ENCODE peak calls at places on chromosomes 2 and 18, in five cellular contexts. One of them, this sample, is unnamed.

GRCh38 chr2:14773696-14774095 is 141.2 kb downstream of the LRATD1 start:
- DNase-seq in IMR-90: peak; percentile 48
- DNase-seq in astrocyte: peak; percentile 65
- DNase-seq in fibroblast of lung: no peak
- DNase-seq in adrenal gland: no peak
- DNase-seq in this sample: no peak

GRCh38 chr2:24021122-24021998 is 11.5 kb downstream of the MFSD2B start:
- DNase-seq in IMR-90: no peak
- DNase-seq in astrocyte: no peak
- DNase-seq in fibroblast of lung: no peak
- DNase-seq in adrenal gland: no peak
- DNase-seq in this sample: no peak

GRCh38 chr2:172102159-172102857 is 392 bp downstream of the DLX2 start:
- DNase-seq in IMR-90: peak; percentile 61
- DNase-seq in astrocyte: no peak
- DNase-seq in fibroblast of lung: no peak
- DNase-seq in adrenal gland: no peak
- DNase-seq in this sample: no peak

GRCh38 chr2:240363718-240364581 is 71.5 kb upstream of the GPC1 start:
- DNase-seq in IMR-90: no peak
- DNase-seq in astrocyte: no peak
- DNase-seq in fibroblast of lung: no peak
- DNase-seq in adrenal gland: no peak
- DNase-seq in this sample: no peak

GRCh38 chr2:162073776-162074578 is at the start of gene DPP4:
- DNase-seq in IMR-90: peak; percentile 22
- DNase-seq in astrocyte: no peak
- DNase-seq in fibroblast of lung: no peak
- DNase-seq in adrenal gland: peak; percentile 38
- DNase-seq in this sample: no peak

GRCh38 chr2:199019898-199020507 is 437.7 kb downstream of the SATB2 start:
- DNase-seq in IMR-90: peak; percentile 59
- DNase-seq in astrocyte: peak; percentile 47
- DNase-seq in fibroblast of lung: peak; percentile 72
- DNase-seq in adrenal gland: no peak
- DNase-seq in this sample: peak; percentile 13

GRCh38 chr2:202768284-202768683 is 103.3 kb downstream of the ICA1L start:
- DNase-seq in IMR-90: no peak
- DNase-seq in astrocyte: no peak
- DNase-seq in fibroblast of lung: no peak
- DNase-seq in adrenal gland: no peak
- DNase-seq in this sample: no peak

GRCh38 chr2:44772131-44772530 is 169.4 kb upstream of the SIX3 start:
- DNase-seq in IMR-90: no peak
- DNase-seq in astrocyte: no peak
- DNase-seq in fibroblast of lung: no peak
- DNase-seq in adrenal gland: no peak
- DNase-seq in this sample: no peak

GRCh38 chr2:64362562-64363026 is 91.4 kb upstream of the LGALSL start:
- DNase-seq in IMR-90: no peak
- DNase-seq in astrocyte: no peak
- DNase-seq in fibroblast of lung: no peak
- DNase-seq in adrenal gland: no peak
- DNase-seq in this sample: no peak

GRCh38 chr18:60232541-60232940 is 140.0 kb downstream of the MC4R start:
- DNase-seq in IMR-90: peak; percentile 73
- DNase-seq in astrocyte: peak; percentile 82
- DNase-seq in fibroblast of lung: peak; percentile 11
- DNase-seq in adrenal gland: no peak
- DNase-seq in this sample: no peak

GRCh38 chr2:223644116-223644515 is 42.0 kb upstream of the SCG2 start:
- DNase-seq in IMR-90: no peak
- DNase-seq in astrocyte: no peak
- DNase-seq in fibroblast of lung: no peak
- DNase-seq in adrenal gland: no peak
- DNase-seq in this sample: no peak

GRCh38 chr2:1601064-1601405 is 143.3 kb downstream of the PXDN start:
- DNase-seq in IMR-90: no peak
- DNase-seq in astrocyte: no peak
- DNase-seq in fibroblast of lung: no peak
- DNase-seq in adrenal gland: no peak
- DNase-seq in this sample: no peak

GRCh38 chr18:30814446-30814845 is 228.1 kb downstream of the DSC3 start:
- DNase-seq in IMR-90: no peak
- DNase-seq in astrocyte: no peak
- DNase-seq in fibroblast of lung: no peak
- DNase-seq in adrenal gland: no peak
- DNase-seq in this sample: no peak

GRCh38 chr2:88658890-88659881 is 31.9 kb upstream of the EIF2AK3 start:
- DNase-seq in IMR-90: peak; percentile 71
- DNase-seq in astrocyte: peak; percentile 61
- DNase-seq in fibroblast of lung: peak; percentile 85
- DNase-seq in adrenal gland: no peak
- DNase-seq in this sample: peak; percentile 73

GRCh38 chr2:65549262-65550036 is 117.0 kb upstream of the SPRED2 start:
- DNase-seq in IMR-90: no peak
- DNase-seq in astrocyte: no peak
- DNase-seq in fibroblast of lung: no peak
- DNase-seq in adrenal gland: no peak
- DNase-seq in this sample: no peak

GRCh38 chr18:36153203-36153602 is 23.5 kb downstream of the ELP2 start:
- DNase-seq in IMR-90: peak; percentile 97
- DNase-seq in astrocyte: peak; percentile 99
- DNase-seq in fibroblast of lung: peak; percentile 80
- DNase-seq in adrenal gland: no peak
- DNase-seq in this sample: peak; percentile 85

GRCh38 chr18:63788447-63789096 is 13.4 kb downstream of the SERPINB7 start:
- DNase-seq in IMR-90: peak; percentile 96
- DNase-seq in astrocyte: peak; percentile 91
- DNase-seq in fibroblast of lung: peak; percentile 79
- DNase-seq in adrenal gland: no peak
- DNase-seq in this sample: peak; percentile 62

GRCh38 chr2:164932377-164932776 is 22.9 kb downstream of the SLC38A11 start:
- DNase-seq in IMR-90: no peak
- DNase-seq in astrocyte: no peak
- DNase-seq in fibroblast of lung: no peak
- DNase-seq in adrenal gland: no peak
- DNase-seq in this sample: no peak

GRCh38 chr18:3661121-3661520 is 211.1 kb downstream of the TGIF1 start:
- DNase-seq in IMR-90: no peak
- DNase-seq in astrocyte: no peak
- DNase-seq in fibroblast of lung: no peak
- DNase-seq in adrenal gland: no peak
- DNase-seq in this sample: no peak

GRCh38 chr2:208099682-208100081 is 24.6 kb downstream of the CRYGD start:
- DNase-seq in IMR-90: no peak
- DNase-seq in astrocyte: no peak
- DNase-seq in fibroblast of lung: no peak
- DNase-seq in adrenal gland: no peak
- DNase-seq in this sample: no peak

GRCh38 chr18:69819460-69819859 is 128.2 kb downstream of the CD226 start:
- DNase-seq in IMR-90: no peak
- DNase-seq in astrocyte: no peak
- DNase-seq in fibroblast of lung: no peak
- DNase-seq in adrenal gland: no peak
- DNase-seq in this sample: no peak

DNA sequence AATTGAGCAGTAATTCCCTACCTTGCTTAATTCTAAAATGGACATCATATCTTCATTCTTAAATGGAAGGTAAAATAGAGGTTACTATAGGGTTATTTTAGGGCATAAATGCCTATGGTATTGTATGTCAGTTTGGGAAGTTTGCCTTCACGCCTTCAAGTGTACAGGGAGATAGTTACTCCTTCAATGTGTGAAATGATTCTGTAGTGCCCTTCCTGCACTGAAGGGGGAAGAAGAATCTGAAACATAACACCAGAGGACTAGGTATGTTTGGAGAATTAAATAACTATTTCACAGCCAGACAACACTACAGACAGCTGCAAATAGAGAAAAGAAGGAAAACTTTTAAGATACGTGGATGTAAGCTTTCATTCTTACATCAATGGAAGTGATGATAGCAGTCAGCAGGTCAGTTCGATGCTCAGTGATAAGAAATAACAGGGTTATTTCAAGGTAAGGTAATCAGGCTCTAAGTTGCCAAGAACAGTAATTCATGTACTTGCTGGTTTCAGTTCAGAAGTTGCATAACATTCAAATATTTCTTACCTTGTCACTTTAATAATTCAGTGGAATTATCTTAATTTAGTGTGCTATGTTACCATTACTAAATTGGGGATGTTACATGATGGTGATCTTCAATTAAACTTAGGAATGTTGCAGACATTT is 4.0 kb downstream of the PKP4 start:
- DNase-seq in IMR-90: no peak
- DNase-seq in astrocyte: no peak
- DNase-seq in fibroblast of lung: no peak
- DNase-seq in adrenal gland: no peak
- DNase-seq in this sample: no peak
- TF ChIP-seq CTCF in IMR-90: no peak
- TF ChIP-seq CTCF in astrocyte: no peak
- TF ChIP-seq CTCF in fibroblast of lung: no peak
- TF ChIP-seq CTCF in adrenal gland: no peak
- TF ChIP-seq CTCF in this sample: peak; percentile 18

DNA sequence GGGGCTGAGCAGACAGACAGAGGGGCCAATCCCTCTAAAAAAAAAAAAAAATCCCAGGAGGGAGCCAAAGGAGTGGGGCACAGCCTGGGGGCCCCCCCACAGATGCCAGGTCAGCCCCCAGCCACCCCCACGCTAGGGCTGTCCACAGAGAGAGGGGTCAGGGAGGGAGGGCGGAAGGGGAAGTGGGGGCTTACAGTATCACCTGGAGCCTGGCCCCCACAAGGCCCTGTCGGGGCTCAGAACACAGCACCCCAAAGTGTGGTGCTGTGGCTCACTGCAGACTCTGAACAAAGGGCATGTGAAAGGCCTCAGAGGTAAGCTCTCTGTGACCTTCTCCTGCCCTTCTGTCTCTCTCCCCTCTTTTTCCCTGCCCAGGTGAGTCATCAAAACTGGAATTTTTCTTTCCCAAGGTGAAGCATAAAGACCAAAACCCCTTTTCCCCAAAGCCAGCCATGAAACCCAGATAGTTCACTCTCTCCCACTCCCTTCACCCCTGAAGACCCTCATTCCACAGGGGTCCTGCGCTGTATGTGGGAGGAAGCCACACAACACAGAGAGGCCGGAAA is 13.9 kb downstream of the BIN1 start:
- DNase-seq in IMR-90: no peak
- DNase-seq in astrocyte: no peak
- DNase-seq in fibroblast of lung: no peak
- DNase-seq in adrenal gland: no peak
- DNase-seq in this sample: no peak
- H3K4me3 ChIP-seq in IMR-90: no peak overlapping the region
- H3K4me3 ChIP-seq in astrocyte: no peak overlapping the region
- H3K4me3 ChIP-seq in fibroblast of lung: no peak overlapping the region
- H3K4me3 ChIP-seq in adrenal gland: no peak overlapping the region
- H3K4me3 ChIP-seq in this sample: no peak overlapping the region

DNA sequence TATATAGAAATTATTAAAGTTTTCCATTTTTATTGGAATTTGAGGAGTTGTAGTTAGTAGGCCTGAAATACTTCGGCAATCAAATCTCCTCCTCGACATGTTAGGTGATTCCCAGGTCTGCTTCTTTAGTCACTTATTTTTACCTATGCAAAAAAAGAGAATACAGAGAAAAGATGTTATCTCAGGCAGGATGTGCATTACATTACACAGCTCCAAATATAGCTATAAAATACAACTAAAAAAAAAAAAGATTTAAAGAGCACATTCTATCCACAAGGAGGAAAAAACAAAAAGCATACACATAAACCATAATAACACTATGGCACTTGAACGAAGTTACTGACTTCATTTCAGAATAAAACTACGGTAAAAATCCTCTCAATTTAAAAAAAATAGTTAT is 8.1 kb downstream of the STK17B start:
- DNase-seq in IMR-90: no peak
- DNase-seq in astrocyte: no peak
- DNase-seq in fibroblast of lung: no peak
- DNase-seq in adrenal gland: no peak
- DNase-seq in this sample: no peak
- TF ChIP-seq CTCF in IMR-90: no peak
- TF ChIP-seq CTCF in astrocyte: no peak
- TF ChIP-seq CTCF in fibroblast of lung: no peak
- TF ChIP-seq CTCF in adrenal gland: no peak
- TF ChIP-seq CTCF in this sample: no peak

GRCh38 chr2:76498387-76498786 is 787.7 kb upstream of the GCFC2 start:
- DNase-seq in IMR-90: no peak
- DNase-seq in astrocyte: no peak
- DNase-seq in fibroblast of lung: no peak
- DNase-seq in adrenal gland: no peak
- DNase-seq in this sample: no peak
- H3K4me3 ChIP-seq in IMR-90: no peak overlapping the region
- H3K4me3 ChIP-seq in astrocyte: no peak overlapping the region
- H3K4me3 ChIP-seq in fibroblast of lung: no peak overlapping the region
- H3K4me3 ChIP-seq in adrenal gland: no peak overlapping the region
- H3K4me3 ChIP-seq in this sample: no peak overlapping the region

GRCh38 chr2:7031424-7032245 is 114.4 kb downstream of the RNF144A start:
- DNase-seq in IMR-90: no peak
- DNase-seq in astrocyte: no peak
- DNase-seq in fibroblast of lung: no peak
- DNase-seq in adrenal gland: no peak
- DNase-seq in this sample: no peak
- TF ChIP-seq CTCF in IMR-90: no peak
- TF ChIP-seq CTCF in astrocyte: no peak
- TF ChIP-seq CTCF in fibroblast of lung: no peak
- TF ChIP-seq CTCF in adrenal gland: no peak
- TF ChIP-seq CTCF in this sample: no peak

GRCh38 chr18:76428396-76429261 is 66.4 kb downstream of the ZNF516 start:
- DNase-seq in IMR-90: peak; percentile 52
- DNase-seq in astrocyte: no peak
- DNase-seq in fibroblast of lung: no peak
- DNase-seq in adrenal gland: no peak
- DNase-seq in this sample: no peak
- H3K4me3 ChIP-seq in IMR-90: no peak overlapping the region
- H3K4me3 ChIP-seq in astrocyte: no peak overlapping the region
- H3K4me3 ChIP-seq in fibroblast of lung: no peak overlapping the region
- H3K4me3 ChIP-seq in adrenal gland: no peak overlapping the region
- H3K4me3 ChIP-seq in this sample: no peak overlapping the region

This sample was measured in BJ.